ENCODE peak calls at places on chromosomes 12 and 14, in seven cellular contexts. N is HL-60, X is A673, W is endodermal cell, O is body of pancreas, P is sigmoid colon, J is tibial artery. C is an unnamed sample.
A peak's percentile ranks its signal among the peaks of the same experiment; 100 is the strongest.

GRCh38 chr12:2395352-2395977 is 342.7 kb downstream of the CACNA1C start:
- DNase-seq in N (peak; percentile 49), X (peak; percentile 70), W (peak; percentile 94), O (no peak), P (no peak), J (no peak), C (no peak)

GRCh38 chr12:31440134-31440533 is 114.2 kb upstream of the SINHCAF start:
- DNase-seq in N (no peak), X (no peak), W (no peak), O (no peak), P (no peak), J (no peak), C (no peak)

GRCh38 chr12:64318605-64319004 is 72.0 kb downstream of the C12orf56 start:
- DNase-seq in N (no peak), X (peak; percentile 69), W (peak; percentile 92), O (no peak), P (no peak), J (no peak), C (peak; percentile 28)

GRCh38 chr12:24919346-24920001 is 29.4 kb downstream of the BCAT1 start:
- DNase-seq in N (no peak), X (no peak), W (no peak), O (no peak), P (no peak), J (no peak), C (no peak)

GRCh38 chr12:46342562-46343033 is 30.0 kb downstream of the SLC38A2 start:
- DNase-seq in N (peak; percentile 25), X (peak; percentile 83), W (peak; percentile 83), O (peak; percentile 62), P (no peak), J (peak; percentile 63), C (no peak)

GRCh38 chr12:86256169-86256568 is at the start of gene MGAT4C:
- DNase-seq in N (no peak), X (peak; percentile 79), W (no peak), O (no peak), P (no peak), J (no peak), C (no peak)

GRCh38 chr12:44509471-44509870 is 366.6 kb downstream of the NELL2 start:
- DNase-seq in N (no peak), X (peak; percentile 42), W (no peak), O (no peak), P (no peak), J (no peak), C (no peak)

GRCh38 chr12:40198601-40199000 is 26.2 kb upstream of the LRRK2 start:
- DNase-seq in N (no peak), X (no peak), W (no peak), O (no peak), P (no peak), J (no peak), C (no peak)

GRCh38 chr12:70826156-70826555 is 94.4 kb downstream of the PTPRR start:
- DNase-seq in N (no peak), X (no peak), W (peak; percentile 91), O (no peak), P (no peak), J (no peak), C (no peak)

GRCh38 chr12:82721726-82722125 is 35.0 kb downstream of the TMTC2 start:
- DNase-seq in N (no peak), X (no peak), W (no peak), O (no peak), P (no peak), J (no peak), C (no peak)

GRCh38 chr14:91067186-91067585 is 6.7 kb upstream of the RPS6KA5 start:
- DNase-seq in N (no peak), X (no peak), W (no peak), O (no peak), P (no peak), J (no peak), C (no peak)

GRCh38 chr14:69356903-69357543 is 41.1 kb downstream of the ERH start:
- DNase-seq in N (no peak), X (no peak), W (no peak), O (no peak), P (peak; percentile 55), J (no peak), C (no peak)

GRCh38 chr12:3752741-3753486 is at the start of gene CRACR2A:
- DNase-seq in N (peak; percentile 74), X (peak; percentile 59), W (peak; percentile 97), O (peak; percentile 68), P (peak; percentile 80), J (no peak), C (peak; percentile 63)

GRCh38 chr14:79051009-79051710 is 881.0 kb downstream of the NRXN3 start:
- DNase-seq in N (no peak), X (no peak), W (no peak), O (no peak), P (no peak), J (no peak), C (no peak)

GRCh38 chr14:32920696-32921276 is 17.9 kb upstream of the NPAS3 start:
- DNase-seq in N (no peak), X (no peak), W (no peak), O (no peak), P (no peak), J (no peak), C (no peak)

GRCh38 chr14:95125156-95125555 is 32.2 kb downstream of the DICER1 start:
- DNase-seq in N (no peak), X (no peak), W (no peak), O (no peak), P (no peak), J (no peak), C (no peak)

GRCh38 chr12:89450922-89451321 is 73.7 kb downstream of the GALNT4 start:
- DNase-seq in N (no peak), X (peak; percentile 96), W (no peak), O (no peak), P (no peak), J (no peak), C (no peak)

GRCh38 chr12:2673966-2674810 is 120.6 kb upstream of the FKBP4 start:
- DNase-seq in N (peak; percentile 11), X (no peak), W (peak; percentile 83), O (no peak), P (peak; percentile 52), J (no peak), C (peak; percentile 53)

GRCh38 chr12:6044082-6044481 is 80.4 kb downstream of the VWF start:
- DNase-seq in N (no peak), X (no peak), W (no peak), O (no peak), P (no peak), J (no peak), C (no peak)

GRCh38 chr14:21014761-21015190 is 10.1 kb downstream of the NDRG2 start:
- DNase-seq in N (peak; percentile 80), X (peak; percentile 93), W (peak; percentile 96), O (peak; percentile 87), P (peak; percentile 93), J (peak; percentile 88), C (peak; percentile 81)

GRCh38 chr14:61438497-61438859 is 117.1 kb downstream of the PRKCH start:
- DNase-seq in N (no peak), X (no peak), W (no peak), O (no peak), P (no peak), J (no peak), C (no peak)

GRCh38 chr14:96303981-96304380 is 48.0 kb downstream of the BDKRB1 start:
- DNase-seq in N (no peak), X (no peak), W (no peak), O (no peak), P (no peak), J (no peak), C (no peak)

GRCh38 chr14:68711551-68712437 is 81.1 kb downstream of the ZFP36L1 start:
- DNase-seq in N (no peak), X (peak; percentile 35), W (no peak), O (no peak), P (peak; percentile 41), J (no peak), C (no peak)

GRCh38 chr14:64244279-64244678 is 49.9 kb downstream of the ESR2 start:
- DNase-seq in N (no peak), X (no peak), W (no peak), O (peak; percentile 33), P (no peak), J (no peak), C (no peak)

GRCh38 chr14:70052990-70053389 is 135.8 kb downstream of the SLC8A3 start:
- DNase-seq in N (no peak), X (peak; percentile 41), W (peak; percentile 81), O (no peak), P (no peak), J (no peak), C (no peak)

GRCh38 chr12:104526320-104526719 is 69.6 kb downstream of the CHST11 start:
- DNase-seq in N (no peak), X (no peak), W (peak; percentile 98), O (no peak), P (no peak), J (no peak), C (no peak)

GRCh38 chr14:25041898-25042297 is 8.0 kb downstream of the STXBP6 start:
- DNase-seq in N (no peak), X (no peak), W (no peak), O (no peak), P (no peak), J (no peak), C (no peak)

GRCh38 chr12:131608740-131609665 is 101.9 kb upstream of the SFSWAP start:
- DNase-seq in N (peak; percentile 56), X (peak; percentile 69), W (peak; percentile 94), O (peak; percentile 51), P (peak; percentile 84), J (peak; percentile 76), C (peak; percentile 81)
- TF ChIP-seq CTCF in N (peak; percentile 6), X (peak; percentile 86), W (peak; percentile 92), O (peak; percentile 55), P (peak; percentile 70), J (peak; percentile 80), C (peak; percentile 82)

DNA sequence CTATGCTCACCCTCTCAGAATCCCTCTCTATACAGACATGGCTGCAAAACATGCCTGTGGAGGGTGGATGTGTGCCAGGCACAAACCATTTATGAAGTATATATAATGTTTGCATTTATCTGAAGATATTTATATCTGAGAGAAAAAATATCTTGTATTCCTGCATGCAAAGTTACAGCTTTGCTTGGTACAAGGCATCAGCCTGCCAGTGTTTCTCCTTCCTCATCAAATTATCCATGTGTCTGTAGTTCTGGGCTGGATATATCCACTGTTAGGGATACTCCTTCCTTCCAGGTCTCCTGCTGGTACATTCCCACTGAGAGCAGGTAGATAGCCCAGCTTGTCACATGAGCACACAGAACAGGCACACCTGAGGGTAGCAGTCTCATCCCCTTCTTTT is 12.0 kb downstream of the HOXC4 start:
- DNase-seq in N (no peak), X (no peak), W (no peak), O (no peak), P (no peak), J (no peak), C (no peak)
- H3K27me3 ChIP-seq in N (peaks cover 39% of the 10 kb centered on the region), X (no peaks in the 10 kb centered on the region), W (peaks cover 100% of the 10 kb centered on the region), O (no peaks in the 10 kb centered on the region), P (peaks cover 5% of the 10 kb centered on the region), J (no peaks in the 10 kb centered on the region), C (no peaks in the 10 kb centered on the region)

GRCh38 chr14:51507556-51508511 is 143.9 kb upstream of the FRMD6 start:
- DNase-seq in N (no peak), X (peak; percentile 97), W (no peak), O (peak; percentile 46), P (peak; percentile 89), J (peak; percentile 93), C (no peak)
- TF ChIP-seq CTCF in N (no peak), X (no peak), W (no peak), O (no peak), P (no peak), J (peak; percentile 11), C (no peak)

DNA sequence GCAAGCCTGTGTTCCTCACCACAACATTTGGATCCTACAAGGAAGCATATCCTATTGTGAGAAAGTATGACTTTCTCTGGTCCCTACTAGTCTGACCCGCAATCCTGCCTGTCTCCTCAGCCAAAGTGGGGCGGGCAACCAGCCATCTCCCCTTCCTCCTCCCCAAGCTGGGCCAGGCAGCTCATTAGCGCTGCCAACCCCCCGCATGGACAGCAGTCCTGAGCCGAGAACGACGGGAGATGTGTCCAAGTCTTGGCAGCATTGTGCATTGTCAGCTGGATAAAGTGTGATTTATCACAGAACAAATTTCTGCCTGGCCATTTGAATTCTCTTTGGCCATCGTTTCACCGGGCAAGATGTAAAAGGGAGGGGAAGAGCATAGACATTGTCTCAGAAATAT is 139.4 kb downstream of the SLC15A4 start:
- DNase-seq in N (no peak), X (no peak), W (no peak), O (no peak), P (no peak), J (no peak), C (no peak)
- H3K27me3 ChIP-seq in N (no peaks in the 10 kb centered on the region), X (peaks cover 27% of the 10 kb centered on the region), W (no peaks in the 10 kb centered on the region), O (no peaks in the 10 kb centered on the region), P (no peaks in the 10 kb centered on the region), J (no peaks in the 10 kb centered on the region), C (no peaks in the 10 kb centered on the region)